ENCODE peak calls at places on chromosomes 11 and 22, in four cellular contexts. Q, I, J and D are unnamed samples.

GRCh38 chr22:49976439-49977175 is 16.0 kb downstream of the PIM3 start:
- DNase-seq in Q (peak), I (peak), J (no peak), D (no peak)

GRCh38 chr22:23388492-23389009 is 191.5 kb downstream of the IGLL1 start:
- DNase-seq in Q (no peak), I (no peak), J (no peak), D (no peak)

GRCh38 chr11:114392735-114393667 is 7.3 kb downstream of the C11orf71 start:
- DNase-seq in Q (no peak), I (no peak), J (no peak), D (no peak)

GRCh38 chr11:99522467-99523173 is 501.9 kb downstream of the CNTN5 start:
- DNase-seq in Q (no peak), I (no peak), J (no peak), D (no peak)

GRCh38 chr22:28375761-28376534 is 303.7 kb downstream of the TTC28 start:
- DNase-seq in Q (no peak), I (no peak), J (no peak), D (no peak)

GRCh38 chr11:129278586-129279319 is 86.6 kb upstream of the ARHGAP32 start:
- DNase-seq in Q (no peak), I (no peak), J (no peak), D (no peak)

GRCh38 chr11:72848846-72849466 is 34.7 kb downstream of the ATG16L2 start:
- DNase-seq in Q (no peak), I (no peak), J (peak), D (peak)

GRCh38 chr11:103364687-103365086 is 255.5 kb downstream of the DYNC2H1 start:
- DNase-seq in Q (no peak), I (no peak), J (no peak), D (no peak)

GRCh38 chr11:73420136-73420535 is 43.9 kb downstream of the RELT start:
- DNase-seq in Q (no peak), I (no peak), J (no peak), D (no peak)

DNA sequence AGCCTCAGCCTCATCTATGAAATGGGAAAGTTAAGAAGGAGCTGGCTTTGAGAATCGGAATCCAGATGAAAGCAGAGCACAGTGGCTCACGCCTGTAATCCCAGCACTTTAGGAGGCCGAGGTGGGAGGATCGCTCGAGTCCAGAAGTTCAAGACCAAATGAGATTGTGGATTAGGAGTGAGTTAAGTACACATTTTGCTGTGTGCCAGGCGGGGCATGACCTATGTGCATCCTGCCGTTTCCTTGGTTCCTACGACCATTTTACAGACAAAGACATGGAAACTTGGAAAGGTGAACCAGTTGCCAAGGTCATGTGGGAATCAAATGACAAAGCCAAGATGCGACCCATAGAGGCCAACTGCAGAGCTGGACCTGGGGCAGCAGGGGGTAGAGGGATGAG is 4.2 kb downstream of the PLA2G3 start:
- DNase-seq in Q (no peak), I (no peak), J (no peak), D (no peak)
- TF ChIP-seq CBX5 in Q (no peak), I (no peak), J (no peak), D (no peak)

GRCh38 chr11:17446482-17446881 is 30.2 kb downstream of the ABCC8 start:
- DNase-seq in Q (no peak), I (no peak), J (no peak), D (no peak)
- TF ChIP-seq CBX5 in Q (no peak), I (no peak), J (no peak), D (no peak)

GRCh38 chr11:86261328-86261727 is 16.8 kb downstream of the EED start:
- DNase-seq in Q (no peak), I (no peak), J (no peak), D (no peak)
- TF ChIP-seq CBX5 in Q (no peak), I (no peak), J (no peak), D (no peak)

DNA sequence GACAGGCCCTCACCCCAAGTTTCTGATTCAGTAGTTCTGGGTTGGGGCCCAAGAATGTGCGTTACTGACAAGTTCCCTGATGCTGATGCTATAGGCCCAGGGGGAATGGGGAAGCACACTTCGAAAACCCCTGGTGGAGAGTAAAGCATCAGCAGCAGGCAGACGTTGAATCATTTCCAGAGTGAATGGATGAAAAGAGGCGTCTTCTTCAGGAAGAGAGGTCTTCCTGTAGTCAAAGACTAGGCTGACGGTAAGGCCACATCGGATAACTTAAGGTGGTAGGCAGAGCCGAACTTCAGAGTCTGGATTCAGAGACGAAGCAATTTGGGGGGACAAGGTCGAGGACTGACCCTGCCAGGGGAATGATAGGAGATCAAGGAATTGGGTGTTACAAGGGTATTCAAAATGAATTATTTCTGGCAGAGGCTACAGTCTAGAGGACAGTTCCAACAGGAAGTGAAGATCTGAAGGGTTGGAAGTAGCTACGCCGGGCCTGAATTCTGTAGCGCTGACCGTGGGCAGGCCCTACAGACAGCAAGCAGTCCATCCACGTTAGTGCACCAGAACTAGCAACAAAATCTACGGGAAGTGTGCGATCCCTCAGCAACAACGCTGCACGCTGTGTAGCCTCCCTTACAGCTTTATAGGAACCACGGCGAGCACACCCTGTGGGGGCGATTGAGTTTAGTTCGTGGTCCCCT is 862 bp upstream of the CENATAC start:
- DNase-seq in Q (peak), I (peak), J (no peak), D (peak)
- TF ChIP-seq CBX5 in Q (no peak), I (no peak), J (no peak), D (no peak)

DNA sequence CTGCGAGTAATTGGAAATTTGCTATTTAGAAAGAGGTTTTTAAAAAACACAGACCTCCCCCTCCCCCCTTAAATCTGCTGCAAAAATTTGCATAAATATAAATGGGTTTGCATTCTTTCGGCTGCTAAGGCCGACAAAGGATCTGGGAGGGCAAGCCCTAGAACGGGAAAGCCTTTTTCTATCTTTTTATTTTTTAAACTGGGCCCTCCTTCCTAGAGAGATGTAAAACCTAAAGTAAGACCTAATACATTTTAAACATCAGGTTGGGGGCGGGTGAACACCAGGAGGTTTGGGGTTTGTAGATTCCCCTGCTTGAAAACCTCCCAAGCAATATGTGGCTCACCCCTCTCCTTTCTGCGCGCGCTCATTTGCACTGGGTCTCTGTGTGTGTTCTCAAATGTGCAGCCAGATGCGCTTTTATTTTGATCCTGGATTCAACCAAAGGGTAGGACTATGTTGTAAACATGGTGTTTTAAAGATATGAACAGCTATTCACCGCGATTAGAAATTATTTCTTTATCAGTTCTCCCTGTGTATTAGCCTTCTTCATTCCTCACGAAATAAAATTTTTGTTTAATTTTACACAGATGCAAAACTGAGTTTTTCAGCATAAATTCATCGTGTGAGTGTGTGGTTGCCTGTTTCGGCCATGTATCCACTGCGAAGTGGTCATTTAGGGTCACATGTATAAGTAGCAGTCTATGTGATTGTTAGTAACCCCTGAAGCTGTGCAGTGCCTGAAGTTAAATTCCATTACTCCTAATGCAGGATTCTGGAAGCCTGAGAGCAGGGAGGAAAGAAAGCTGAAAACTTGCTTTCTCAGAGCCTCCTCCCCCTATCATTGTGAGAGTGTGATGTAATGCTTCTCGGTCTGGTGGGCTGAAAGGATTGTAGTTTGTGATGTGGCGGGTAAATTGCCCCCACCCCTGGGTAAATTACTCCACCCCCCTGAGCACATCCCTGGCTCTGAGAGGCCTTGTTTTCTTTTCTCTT is 988 bp downstream of the TNRC6B start:
- DNase-seq in Q (no peak), I (no peak), J (no peak), D (peak)
- TF ChIP-seq CBX5 in Q (no peak), I (no peak), J (no peak), D (no peak)

GRCh38 chr22:30457964-30458363 is 13.9 kb downstream of the SEC14L3 start:
- DNase-seq in Q (no peak), I (no peak), J (no peak), D (no peak)
- TF ChIP-seq CBX5 in Q (no peak), I (no peak), J (no peak), D (no peak)

GRCh38 chr11:10490032-10490397 is 35.0 kb downstream of the AMPD3 start:
- DNase-seq in Q (no peak), I (no peak), J (no peak), D (no peak)
- TF ChIP-seq CBX5 in Q (no peak), I (no peak), J (no peak), D (no peak)